ENCODE peak calls at places on chromosomes 3 and 15, in six cellular contexts. M is brain microvascular endothelial cell; P is spleen; Y is coronary artery; L is CD4-positive, alpha-beta T cell; U is sigmoid colon. Z is an unnamed sample.

GRCh38 chr15:98914626-98915025 is 93.0 kb downstream of the PGPEP1L start:
- DNase-seq in M (peak), P (no peak), Y (no peak), L (no peak), U (peak), Z (no peak)

GRCh38 chr3:15581471-15582394 is 19.6 kb downstream of the HACL1 start:
- DNase-seq in M (no peak), P (no peak), Y (no peak), L (no peak), U (no peak), Z (no peak)

GRCh38 chr3:146092230-146092629 is 68.8 kb downstream of the PLOD2 start:
- DNase-seq in M (no peak), P (no peak), Y (no peak), L (no peak), U (no peak), Z (no peak)

GRCh38 chr3:115547207-115547606 is 76.1 kb upstream of the GAP43 start:
- DNase-seq in M (no peak), P (no peak), Y (no peak), L (no peak), U (no peak), Z (no peak)

GRCh38 chr3:117856354-117856753 is 1146.8 kb downstream of the TUSC7 start:
- DNase-seq in M (no peak), P (no peak), Y (no peak), L (no peak), U (no peak), Z (no peak)

GRCh38 chr3:37510749-37511148 is 336.4 kb upstream of the LRRFIP2 start:
- DNase-seq in M (no peak), P (no peak), Y (no peak), L (no peak), U (no peak), Z (no peak)

GRCh38 chr3:72058493-72059081 is 273.6 kb upstream of the PROK2 start:
- DNase-seq in M (no peak), P (no peak), Y (no peak), L (no peak), U (peak), Z (no peak)

GRCh38 chr3:30289324-30289723 is 317.1 kb upstream of the TGFBR2 start:
- DNase-seq in M (no peak), P (no peak), Y (no peak), L (no peak), U (no peak), Z (no peak)

GRCh38 chr15:92184142-92184541 is 209.5 kb upstream of the ST8SIA2 start:
- DNase-seq in M (no peak), P (no peak), Y (no peak), L (no peak), U (no peak), Z (no peak)
- H3K27ac ChIP-seq in M (no peak), P (no peak), Y (no peak), L (no peak), U (no peak), Z (no peak)

GRCh38 chr15:40368701-40369473 is 10.9 kb downstream of the DISP2 start:
- DNase-seq in M (no peak), P (peak), Y (no peak), L (no peak), U (no peak), Z (no peak)

GRCh38 chr15:40369474-40369869 is 11.5 kb downstream of the DISP2 start:
- DNase-seq in M (no peak), P (no peak), Y (no peak), L (no peak), U (no peak), Z (no peak)

GRCh38 chr15:40366204-40367037 is 8.4 kb downstream of the DISP2 start:
- DNase-seq in M (no peak), P (no peak), Y (no peak), L (no peak), U (no peak), Z (no peak)

GRCh38 chr15:40367038-40367672 is 9.1 kb downstream of the DISP2 start:
- DNase-seq in M (no peak), P (peak), Y (no peak), L (no peak), U (peak), Z (no peak)

GRCh38 chr15:40367673-40368611 is 9.9 kb downstream of the DISP2 start:
- DNase-seq in M (peak), P (peak), Y (no peak), L (peak), U (peak), Z (peak)
- H3K27ac ChIP-seq in M (no peak), P (no peak), Y (peak), L (no peak), U (peak), Z (peak)

DNA sequence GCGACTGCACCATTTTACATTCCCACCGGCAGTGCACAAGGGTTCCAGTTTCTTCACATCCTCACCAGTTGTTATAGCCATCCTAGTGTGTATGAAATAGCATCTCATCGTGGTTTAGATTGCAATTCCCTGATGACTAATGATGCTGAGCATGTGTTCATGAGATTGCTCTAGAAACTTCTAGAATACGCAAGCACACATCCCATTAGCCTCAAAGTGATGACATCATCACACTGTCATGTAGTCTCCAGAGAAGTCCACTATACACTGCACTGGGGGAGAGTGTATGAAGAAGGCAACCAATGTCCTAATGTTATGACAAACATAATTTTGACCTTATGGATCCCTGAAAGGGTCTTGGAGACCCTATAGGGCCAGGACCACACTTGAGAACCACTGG is 30.2 kb downstream of the FBLN2 start:
- DNase-seq in M (peak), P (no peak), Y (no peak), L (no peak), U (no peak), Z (no peak)
- H3K27ac ChIP-seq in M (no peak), P (no peak), Y (no peak), L (no peak), U (no peak), Z (no peak)

GRCh38 chr15:96538506-96538905 is 208.0 kb downstream of the NR2F2 start:
- DNase-seq in M (no peak), P (no peak), Y (no peak), L (no peak), U (no peak), Z (no peak)
- H3K27ac ChIP-seq in M (no peak), P (no peak), Y (no peak), L (no peak), U (no peak), Z (no peak)

GRCh38 chr15:69036856-69037255 is 22.4 kb downstream of the NOX5 start:
- DNase-seq in M (no peak), P (no peak), Y (peak), L (no peak), U (no peak), Z (no peak)
- H3K27ac ChIP-seq in M (no peak), P (no peak), Y (no peak), L (no peak), U (no peak), Z (no peak)

GRCh38 chr3:49029563-49029884 is 326 bp upstream of the IMPDH2 start:
- DNase-seq in M (no peak), P (no peak), Y (no peak), L (no peak), U (no peak), Z (no peak)
- H3K27ac ChIP-seq in M (peak), P (peak), Y (peak), L (peak), U (peak), Z (peak)

GRCh38 chr3:43998841-43999805 is 242.6 kb upstream of the TOPAZ1 start:
- DNase-seq in M (peak), P (peak), Y (no peak), L (no peak), U (no peak), Z (no peak)
- H3K27ac ChIP-seq in M (no peak), P (no peak), Y (no peak), L (no peak), U (no peak), Z (peak)

GRCh38 chr3:101941253-101942039 is 92.1 kb downstream of the NFKBIZ start:
- DNase-seq in M (no peak), P (no peak), Y (no peak), L (no peak), U (no peak), Z (no peak)
- H3K27ac ChIP-seq in M (peak), P (no peak), Y (peak), L (no peak), U (no peak), Z (no peak)

DNA sequence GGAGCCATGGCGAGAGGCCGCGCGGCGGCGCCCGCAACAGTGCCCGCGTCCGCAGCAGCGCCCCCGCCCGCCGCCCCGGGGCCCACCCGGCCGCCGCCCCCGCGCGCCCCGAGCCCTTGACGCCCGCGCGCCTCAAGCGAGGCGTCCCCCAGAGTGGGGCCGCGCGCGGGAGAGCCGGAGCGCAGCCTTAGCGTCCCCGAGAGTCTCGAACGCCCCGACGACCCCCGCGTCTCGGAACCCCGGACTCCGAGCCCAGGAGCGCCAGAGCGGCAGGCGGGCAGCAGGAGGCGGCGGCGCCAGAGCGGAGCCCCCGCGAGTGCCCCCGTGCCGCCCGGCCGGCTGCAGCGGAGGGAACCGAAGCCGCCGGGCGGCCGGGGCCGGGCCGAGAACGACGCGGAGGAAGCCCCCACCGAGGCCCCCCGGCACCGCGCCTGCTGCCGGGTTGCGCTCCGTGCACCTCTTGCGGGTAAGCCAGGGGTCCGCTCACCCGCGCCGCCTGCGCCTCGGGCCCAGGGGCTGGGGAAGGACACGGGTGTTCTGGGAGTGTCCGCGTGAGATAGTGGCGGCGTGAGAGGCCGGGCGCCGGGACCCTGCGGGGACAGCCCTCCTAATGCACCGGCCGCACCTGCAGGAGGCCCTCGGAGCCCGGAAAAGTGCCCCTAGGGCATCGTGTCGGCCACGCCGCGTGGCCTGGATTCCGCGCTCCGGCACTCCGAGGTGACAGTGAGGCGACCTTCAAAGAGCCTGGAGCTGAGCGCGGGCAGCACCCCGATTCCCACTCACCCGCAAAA is 51.9 kb upstream of the ULK4 start:
- DNase-seq in M (no peak), P (peak), Y (no peak), L (no peak), U (peak), Z (no peak)
- H3K27ac ChIP-seq in M (peak), P (peak), Y (peak), L (no peak), U (peak), Z (peak)